ENCODE peak calls at places on chromosomes 13 and 19, in four cellular contexts. Y is cardiac muscle cell; Q is GM23338; C is activated naive CD4-positive, alpha-beta T cell treated with anti-CD3 and anti-CD28 coated beads for 36 hours. D is an unnamed sample.
A peak's percentile ranks its signal among the peaks of the same experiment; 100 is the strongest.

GRCh38 chr13:98204546-98204945 is 27.5 kb upstream of the RNF113B start:
- DNase-seq in Y (no peak), Q (no peak), C (no peak), D (no peak)

GRCh38 chr13:44969858-44970484 is 19.3 kb downstream of the NUFIP1 start:
- DNase-seq in Y (peak; percentile 70), Q (peak; percentile 87), C (no peak), D (no peak)

GRCh38 chr19:8192227-8192820 is 16.8 kb upstream of the CERS4 start:
- DNase-seq in Y (no peak), Q (peak; percentile 69), C (no peak), D (peak; percentile 33)

GRCh38 chr13:20401958-20402856 is 123.5 kb downstream of the CRYL1 start:
- DNase-seq in Y (no peak), Q (no peak), C (no peak), D (no peak)

GRCh38 chr19:44741841-44742352 is 6.6 kb upstream of the BCL3 start:
- DNase-seq in Y (no peak), Q (no peak), C (peak; percentile 58), D (no peak)

GRCh38 chr19:11480081-11480926 is 542 bp downstream of the ELAVL3 start:
- DNase-seq in Y (no peak), Q (peak; percentile 46), C (no peak), D (peak; percentile 26)

GRCh38 chr19:46371371-46371901 is 24.5 kb downstream of the PPP5C start:
- DNase-seq in Y (no peak), Q (peak; percentile 21), C (peak; percentile 34), D (no peak)

GRCh38 chr13:20609145-20609544 is 42.2 kb downstream of the IFT88 start:
- DNase-seq in Y (no peak), Q (no peak), C (no peak), D (no peak)

GRCh38 chr13:28316129-28316528 is 177.8 kb downstream of the PAN3 start:
- DNase-seq in Y (no peak), Q (no peak), C (no peak), D (no peak)

GRCh38 chr13:100825551-100825950 is 151.0 kb upstream of the TMTC4 start:
- DNase-seq in Y (no peak), Q (no peak), C (no peak), D (no peak)

GRCh38 chr13:51644649-51645048 is 60.4 kb downstream of the WDFY2 start:
- DNase-seq in Y (no peak), Q (no peak), C (no peak), D (no peak)

GRCh38 chr13:30569901-30570576 is 47.7 kb upstream of the USPL1 start:
- DNase-seq in Y (no peak), Q (peak; percentile 17), C (no peak), D (no peak)